ENCODE peak calls at places on chromosomes 3 and 15, in four cellular contexts. One of them, this sample, is unnamed.
A peak's percentile ranks its signal among the peaks of the same experiment; 100 is the strongest.

GRCh38 chr15:67201136-67201535 is 53.3 kb downstream of the AAGAB start:
- DNase-seq in A549: no peak
- DNase-seq in HepG2: no peak
- DNase-seq in K562: no peak
- DNase-seq in this sample: no peak

GRCh38 chr3:132418916-132419315 is 1.6 kb downstream of the DNAJC13 start:
- DNase-seq in A549: no peak
- DNase-seq in HepG2: no peak
- DNase-seq in K562: no peak
- DNase-seq in this sample: no peak

GRCh38 chr15:78930577-78931388 is 14.1 kb downstream of the CTSH start:
- DNase-seq in A549: peak; percentile 82
- DNase-seq in HepG2: no peak
- DNase-seq in K562: no peak
- DNase-seq in this sample: no peak

GRCh38 chr3:151384741-151385174 is at the start of gene P2RY12:
- DNase-seq in A549: no peak
- DNase-seq in HepG2: no peak
- DNase-seq in K562: no peak
- DNase-seq in this sample: no peak

GRCh38 chr3:7407107-7407506 is 546.2 kb downstream of the GRM7 start:
- DNase-seq in A549: peak; percentile 7
- DNase-seq in HepG2: no peak
- DNase-seq in K562: no peak
- DNase-seq in this sample: no peak

GRCh38 chr15:70071799-70072198 is 25.9 kb downstream of the TLE3 start:
- DNase-seq in A549: no peak
- DNase-seq in HepG2: no peak
- DNase-seq in K562: no peak
- DNase-seq in this sample: no peak

GRCh38 chr15:90402230-90402629 is 14.2 kb downstream of the IQGAP1 start:
- DNase-seq in A549: peak; percentile 66
- DNase-seq in HepG2: peak; percentile 29
- DNase-seq in K562: no peak
- DNase-seq in this sample: no peak

GRCh38 chr3:128559486-128560225 is 66.7 kb upstream of the GATA2 start:
- DNase-seq in A549: peak; percentile 37
- DNase-seq in HepG2: no peak
- DNase-seq in K562: no peak
- DNase-seq in this sample: no peak

GRCh38 chr15:78249131-78249530 is 14.8 kb upstream of the ACSBG1 start:
- DNase-seq in A549: no peak
- DNase-seq in HepG2: no peak
- DNase-seq in K562: no peak
- DNase-seq in this sample: no peak

GRCh38 chr3:34948431-34948971 is 690.8 kb upstream of the ARPP21 start:
- DNase-seq in A549: no peak
- DNase-seq in HepG2: no peak
- DNase-seq in K562: no peak
- DNase-seq in this sample: no peak

GRCh38 chr15:31049122-31049521 is 52.4 kb downstream of the TRPM1 start:
- DNase-seq in A549: no peak
- DNase-seq in HepG2: no peak
- DNase-seq in K562: no peak
- DNase-seq in this sample: no peak

GRCh38 chr3:100586832-100587231 is 22.6 kb upstream of the ADGRG7 start:
- DNase-seq in A549: no peak
- DNase-seq in HepG2: no peak
- DNase-seq in K562: no peak
- DNase-seq in this sample: no peak

GRCh38 chr3:179148446-179149238 is 485 bp downstream of the PIK3CA start:
- DNase-seq in A549: peak; percentile 18
- DNase-seq in HepG2: peak; percentile 7
- DNase-seq in K562: peak; percentile 32
- DNase-seq in this sample: peak; percentile 43

GRCh38 chr3:13015286-13016082 is 57.7 kb downstream of the IQSEC1 start:
- DNase-seq in A549: no peak
- DNase-seq in HepG2: no peak
- DNase-seq in K562: no peak
- DNase-seq in this sample: no peak

GRCh38 chr15:59997070-59997701 is 6.9 kb upstream of the FOXB1 start:
- DNase-seq in A549: no peak
- DNase-seq in HepG2: no peak
- DNase-seq in K562: peak; percentile 45
- DNase-seq in this sample: peak; percentile 96

GRCh38 chr15:47750030-47750739 is 32.9 kb downstream of the SEMA6D start:
- DNase-seq in A549: no peak
- DNase-seq in HepG2: no peak
- DNase-seq in K562: no peak
- DNase-seq in this sample: no peak

GRCh38 chr3:189122526-189123205 is 49.1 kb upstream of the TPRG1 start:
- DNase-seq in A549: no peak
- DNase-seq in HepG2: no peak
- DNase-seq in K562: no peak
- DNase-seq in this sample: no peak

GRCh38 chr3:172629470-172629869 is 81.4 kb downstream of the NCEH1 start:
- DNase-seq in A549: no peak
- DNase-seq in HepG2: no peak
- DNase-seq in K562: no peak
- DNase-seq in this sample: no peak

GRCh38 chr15:51132384-51133139 is 37.9 kb upstream of the TNFAIP8L3 start:
- DNase-seq in A549: peak; percentile 69
- DNase-seq in HepG2: peak; percentile 28
- DNase-seq in K562: peak; percentile 51
- DNase-seq in this sample: peak; percentile 56

GRCh38 chr3:184381261-184382224 is 1.7 kb downstream of the CHRD start:
- DNase-seq in A549: no peak
- DNase-seq in HepG2: no peak
- DNase-seq in K562: peak; percentile 25
- DNase-seq in this sample: peak; percentile 46

GRCh38 chr3:184636774-184637316 is 75.0 kb downstream of the MAGEF1 start:
- DNase-seq in A549: peak; percentile 24
- DNase-seq in HepG2: no peak
- DNase-seq in K562: no peak
- DNase-seq in this sample: no peak

GRCh38 chr3:68088216-68088615 is 433.8 kb upstream of the SUCLG2 start:
- DNase-seq in A549: no peak
- DNase-seq in HepG2: no peak
- DNase-seq in K562: no peak
- DNase-seq in this sample: no peak

GRCh38 chr3:142319094-142319493 is 93.7 kb upstream of the GK5 start:
- DNase-seq in A549: peak; percentile 58
- DNase-seq in HepG2: peak; percentile 2
- DNase-seq in K562: peak; percentile 21
- DNase-seq in this sample: no peak

GRCh38 chr15:82178061-82178460 is 84.5 kb downstream of the EFL1 start:
- DNase-seq in A549: peak; percentile 13
- DNase-seq in HepG2: no peak
- DNase-seq in K562: no peak
- DNase-seq in this sample: no peak

GRCh38 chr3:79424811-79425210 is 343.0 kb downstream of the ROBO1 start:
- DNase-seq in A549: no peak
- DNase-seq in HepG2: no peak
- DNase-seq in K562: no peak
- DNase-seq in this sample: no peak
- TF ChIP-seq NR3C1 in A549: no peak
- TF ChIP-seq NR3C1 in HepG2: no peak
- TF ChIP-seq NR3C1 in K562: no peak
- TF ChIP-seq NR3C1 in this sample: no peak

DNA sequence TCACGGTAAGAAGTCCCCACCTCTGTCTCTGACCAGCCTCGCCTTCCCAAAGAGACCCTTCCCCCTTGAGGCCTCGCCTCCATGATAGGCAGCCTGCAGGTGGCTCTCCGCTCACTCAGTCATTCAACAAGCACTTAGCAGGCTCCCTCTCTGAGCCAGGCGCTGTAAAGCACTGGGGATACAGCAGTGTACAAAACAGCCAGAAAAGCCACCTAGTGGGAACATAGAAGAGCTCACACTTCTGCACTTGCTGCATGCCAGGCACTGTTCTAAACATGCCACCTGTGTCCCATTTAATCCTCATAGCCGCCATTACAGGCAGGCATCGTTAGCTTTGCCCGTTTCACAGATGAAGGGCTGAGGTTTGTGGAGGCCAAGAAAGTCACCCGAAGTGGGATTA is 56.0 kb downstream of the SEMA3G start:
- DNase-seq in A549: peak; percentile 7
- DNase-seq in HepG2: no peak
- DNase-seq in K562: no peak
- DNase-seq in this sample: no peak
- TF ChIP-seq NR3C1 in A549: no peak
- TF ChIP-seq NR3C1 in HepG2: no peak
- TF ChIP-seq NR3C1 in K562: no peak
- TF ChIP-seq NR3C1 in this sample: no peak

DNA sequence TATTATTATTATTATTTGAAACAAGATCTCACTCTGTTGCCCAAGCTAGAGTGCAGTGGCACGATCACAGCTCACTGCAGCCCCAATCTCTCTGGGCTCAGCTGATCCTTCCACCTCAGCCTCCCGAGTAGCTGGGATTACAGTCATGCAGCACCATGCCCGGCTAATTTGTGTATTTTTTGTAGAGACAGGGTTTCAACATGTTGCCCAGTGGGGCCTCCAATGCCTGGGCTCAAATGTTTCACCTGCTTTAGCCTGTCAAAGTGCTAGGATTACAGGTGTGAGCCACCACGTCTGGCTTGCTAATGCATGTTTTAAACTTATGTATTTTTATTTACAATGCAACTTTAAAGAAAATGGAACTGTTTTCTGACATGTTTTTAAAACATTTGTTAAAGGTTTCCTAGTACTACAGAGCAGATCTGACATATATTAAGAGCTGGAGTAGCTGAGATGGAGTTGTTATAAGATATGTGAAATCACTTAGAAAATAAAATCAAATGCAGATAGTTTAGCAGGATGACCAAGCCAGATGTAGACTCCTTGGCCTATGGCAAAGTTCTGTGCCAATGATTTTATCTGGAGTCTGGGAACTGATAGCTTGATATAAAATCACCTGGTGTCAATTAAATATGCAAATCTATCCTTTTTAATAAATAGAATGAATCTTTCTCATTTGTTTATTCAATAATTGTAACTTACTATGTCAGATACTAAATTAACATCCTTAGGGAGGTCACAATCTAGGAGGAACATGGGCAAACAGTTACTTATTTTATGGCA is 310.1 kb upstream of the NAALADL2 start:
- DNase-seq in A549: no peak
- DNase-seq in HepG2: no peak
- DNase-seq in K562: no peak
- DNase-seq in this sample: no peak
- TF ChIP-seq NR3C1 in A549: no peak
- TF ChIP-seq NR3C1 in HepG2: no peak
- TF ChIP-seq NR3C1 in K562: no peak
- TF ChIP-seq NR3C1 in this sample: no peak

DNA sequence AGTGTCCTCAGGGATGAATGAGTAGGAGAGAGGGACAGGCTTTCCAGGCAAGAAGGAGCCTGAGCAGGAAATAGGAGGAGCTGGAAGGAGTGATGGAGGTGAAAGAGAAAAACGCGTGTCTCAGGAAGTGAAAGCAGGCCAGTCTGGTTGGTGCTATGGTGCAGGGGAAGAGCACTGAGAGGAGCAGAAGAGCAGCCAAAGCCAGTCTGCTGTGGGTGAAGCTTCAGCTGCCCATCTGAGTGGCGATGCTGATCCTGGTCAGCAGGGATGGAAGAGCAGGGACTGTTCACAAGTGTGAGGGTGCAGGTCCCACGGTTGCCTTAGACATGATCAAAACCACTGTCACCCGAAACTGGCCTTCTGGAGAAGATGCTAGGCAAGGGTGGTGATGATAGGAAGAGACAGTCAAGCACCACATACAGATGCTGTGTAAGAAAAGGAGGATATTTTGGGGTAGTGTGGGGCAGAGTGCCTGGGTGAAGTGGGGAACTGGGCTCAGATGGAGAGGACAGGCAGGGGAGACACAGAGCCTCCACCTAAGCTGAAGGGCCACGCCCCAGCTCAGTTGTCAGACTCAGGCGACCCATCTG is 5.5 kb upstream of the KY start:
- DNase-seq in A549: no peak
- DNase-seq in HepG2: no peak
- DNase-seq in K562: no peak
- DNase-seq in this sample: no peak
- TF ChIP-seq NR3C1 in A549: no peak
- TF ChIP-seq NR3C1 in HepG2: no peak
- TF ChIP-seq NR3C1 in K562: no peak
- TF ChIP-seq NR3C1 in this sample: no peak

This sample was measured in WTC11.